ENCODE peak calls at places on chromosome 6, in ten cellular contexts. K is G401; W is NCI-H748 treated with DMSO at 0.1 percent for 48 hours; O is CD8-positive, alpha-beta memory T cell; D is mesendoderm; B is Kasumi-1; Q is HCT116; U is HS-27A; N is MM.1S; I is A172. C is an unnamed sample.

GRCh38 chr6:146912730-146913680 is 291.2 kb upstream of the STXBP5 start:
- DNase-seq in I (no peak), Q (no peak), W (no peak), D (no peak), N (no peak), O (no peak), B (no peak), U (no peak), K (peak), C (peak)

GRCh38 chr6:97437087-97437486 is 154.1 kb upstream of the MMS22L start:
- DNase-seq in O (no peak), Q (peak), B (peak), U (no peak), I (peak), N (no peak), D (peak), K (no peak), W (peak), C (no peak)

GRCh38 chr6:37779902-37780628 is 39.5 kb upstream of the ZFAND3 start:
- DNase-seq in K (no peak), U (no peak), W (no peak), D (no peak), O (no peak), Q (no peak), I (no peak), N (no peak), B (no peak), C (no peak)

GRCh38 chr6:70847091-70847490 is 109.8 kb downstream of the B3GAT2 start:
- DNase-seq in O (no peak), K (peak), B (no peak), W (no peak), I (no peak), D (no peak), N (no peak), U (no peak), Q (no peak), C (no peak)

GRCh38 chr6:137510923-137511322 is 16.7 kb upstream of the OLIG3 start:
- DNase-seq in K (no peak), O (no peak), N (no peak), D (no peak), Q (no peak), B (no peak), U (no peak), W (no peak), I (no peak), C (no peak)

GRCh38 chr6:137358273-137358672 is 135.9 kb downstream of the OLIG3 start:
- DNase-seq in D (peak), O (no peak), N (no peak), B (no peak), U (no peak), W (no peak), I (no peak), K (no peak), Q (no peak), C (peak)

GRCh38 chr6:98514073-98514720 is 320.2 kb upstream of the POU3F2 start:
- DNase-seq in W (no peak), N (peak), Q (no peak), K (no peak), I (no peak), B (no peak), D (no peak), U (no peak), O (no peak), C (no peak)

GRCh38 chr6:1315560-1316386 is 3.9 kb downstream of the FOXQ1 start:
- DNase-seq in D (no peak), W (no peak), O (no peak), B (no peak), Q (no peak), K (no peak), N (no peak), U (no peak), I (no peak), C (no peak)

GRCh38 chr6:31128093-31128676 is 7.9 kb upstream of the CDSN start:
- DNase-seq in U (peak), D (peak), B (peak), K (peak), I (peak), Q (no peak), W (peak), N (peak), O (peak), C (peak)

GRCh38 chr6:166563805-166564204 is 22.7 kb downstream of the RAMACL start:
- DNase-seq in O (no peak), I (no peak), K (peak), D (no peak), N (no peak), U (no peak), B (no peak), W (peak), Q (no peak), C (no peak)

GRCh38 chr6:10659697-10660348 is 34.6 kb downstream of the C6orf52 start:
- DNase-seq in U (no peak), I (no peak), N (no peak), W (no peak), O (no peak), K (no peak), D (peak), B (no peak), Q (no peak), C (no peak)

GRCh38 chr6:33632603-33633039 is 11.5 kb downstream of the ITPR3 start:
- DNase-seq in W (no peak), K (peak), B (peak), N (no peak), I (no peak), D (peak), U (no peak), O (peak), Q (peak), C (no peak)

GRCh38 chr6:130365166-130366010 is 429 bp upstream of the TMEM200A start:
- DNase-seq in Q (peak), W (peak), O (peak), I (no peak), K (no peak), B (no peak), D (peak), N (no peak), U (peak), C (peak)